ENCODE peak calls at places on chromosome 6, in four cellular contexts. D is glutamatergic neuron, V is right atrium auricular region, W is AG04450. Z is an unnamed sample.

GRCh38 chr6:117547688-117548621 is 54.4 kb downstream of the GOPC start:
- DNase-seq in D (peak), V (peak), W (no peak), Z (no peak)

GRCh38 chr6:144017167-144018094 is 9.4 kb upstream of the PLAGL1 start:
- DNase-seq in D (no peak), W (no peak), V (no peak), Z (no peak)

GRCh38 chr6:157074969-157075368 is 248.3 kb downstream of the TMEM242 start:
- DNase-seq in D (no peak), V (no peak), W (no peak), Z (no peak)

GRCh38 chr6:168216741-168217140 is 102.8 kb downstream of the DACT2 start:
- DNase-seq in D (no peak), W (no peak), V (no peak), Z (no peak)

GRCh38 chr6:111150577-111150976 is 63.3 kb downstream of the SLC16A10 start:
- DNase-seq in D (no peak), V (no peak), W (no peak), Z (no peak)

GRCh38 chr6:129233458-129234134 is 350.7 kb downstream of the LAMA2 start:
- DNase-seq in D (no peak), V (no peak), W (no peak), Z (no peak)

GRCh38 chr6:25312703-25313102 is 33.5 kb downstream of the CARMIL1 start:
- DNase-seq in D (no peak), W (no peak), V (no peak), Z (peak)

GRCh38 chr6:157304840-157305675 is 18.3 kb downstream of the TMEM242 start:
- DNase-seq in W (no peak), V (no peak), D (no peak), Z (no peak)

GRCh38 chr6:134707342-134707982 is 242.4 kb downstream of the ALDH8A1 start:
- DNase-seq in D (no peak), V (no peak), W (no peak), Z (no peak)

GRCh38 chr6:166078294-166078693 is 89.4 kb downstream of the TBXT start:
- DNase-seq in W (peak), D (no peak), V (no peak), Z (peak)

GRCh38 chr6:95847061-95847460 is 168.7 kb upstream of the FUT9 start:
- DNase-seq in W (no peak), D (no peak), V (no peak), Z (no peak)

GRCh38 chr6:17281100-17281496 is at the start of gene RBM24:
- DNase-seq in W (peak), V (no peak), D (peak), Z (no peak)

GRCh38 chr6:127969701-127970100 is 68.8 kb upstream of the THEMIS start:
- DNase-seq in D (no peak), V (no peak), W (no peak), Z (no peak)

GRCh38 chr6:165695736-165696515 is 32.9 kb upstream of the PDE10A start:
- DNase-seq in D (no peak), W (no peak), V (no peak), Z (no peak)

GRCh38 chr6:106630366-106630765 is 988 bp downstream of the QRSL1 start:
- DNase-seq in V (no peak), W (no peak), D (no peak), Z (no peak)

GRCh38 chr6:156662025-156662445 is 115.1 kb upstream of the ARID1B start:
- DNase-seq in W (no peak), V (no peak), D (no peak), Z (no peak)

Z was measured in skeletal muscle cell.